ENCODE peak calls at places on chromosome 2, in four cellular contexts. N is cardiac muscle cell, X is neural progenitor cell, Q is brain microvascular endothelial cell. K is an unnamed sample.

GRCh38 chr2:88739985-88740600 is 48.6 kb downstream of the RPIA start:
- DNase-seq in X (peak), N (peak), Q (peak), K (peak)

GRCh38 chr2:14899621-14900414 is 267.3 kb downstream of the LRATD1 start:
- DNase-seq in X (no peak), N (no peak), Q (no peak), K (no peak)

GRCh38 chr2:8234253-8234652 is 447.6 kb upstream of the ID2 start:
- DNase-seq in Q (no peak), X (no peak), N (no peak), K (no peak)

GRCh38 chr2:128304715-128305554 is 13.7 kb downstream of the HS6ST1 start:
- DNase-seq in N (peak), Q (peak), X (peak), K (peak)

GRCh38 chr2:223846524-223846923 is 9.1 kb upstream of the AP1S3 start:
- DNase-seq in X (no peak), Q (peak), N (no peak), K (peak)

GRCh38 chr2:96839288-96839874 is 4.4 kb downstream of the ANKRD23 start:
- DNase-seq in Q (no peak), X (no peak), N (no peak), K (no peak)

GRCh38 chr2:203720011-203720410 is 13.6 kb downstream of the CD28 start:
- DNase-seq in Q (no peak), X (no peak), N (no peak), K (no peak)

GRCh38 chr2:12918138-12918840 is 201.6 kb downstream of the TRIB2 start:
- DNase-seq in Q (no peak), N (no peak), X (no peak), K (no peak)

GRCh38 chr2:46695283-46695682 is 215.9 kb downstream of the TMEM247 start:
- DNase-seq in Q (no peak), X (no peak), N (no peak), K (no peak)

GRCh38 chr2:210445116-210445707 is 31.3 kb downstream of the LANCL1 start:
- DNase-seq in X (peak), N (peak), Q (no peak), K (peak)

GRCh38 chr2:221779614-221780067 is 207.5 kb upstream of the EPHA4 start:
- DNase-seq in N (no peak), Q (peak), X (no peak), K (peak)

GRCh38 chr2:109435066-109435690 is 178.6 kb downstream of the SEPTIN10 start:
- DNase-seq in N (no peak), X (no peak), Q (no peak), K (no peak)

GRCh38 chr2:176652300-176653182 is 383.3 kb downstream of the MTX2 start:
- DNase-seq in N (peak), X (peak), Q (peak), K (peak)

GRCh38 chr2:134583462-134583861 is 135.3 kb downstream of the TMEM163 start:
- DNase-seq in X (no peak), N (no peak), Q (no peak), K (no peak)

GRCh38 chr2:203097735-203098134 is 83.1 kb downstream of the NBEAL1 start:
- DNase-seq in X (no peak), N (no peak), Q (peak), K (peak)

GRCh38 chr2:177589191-177589590 is 196.6 kb downstream of the AGPS start:
- DNase-seq in Q (no peak), X (no peak), N (no peak), K (no peak)

GRCh38 chr2:127219716-127220090 is 396 bp downstream of the CYP27C1 start:
- DNase-seq in N (peak), X (peak), Q (no peak), K (no peak)
- H3K4me3 ChIP-seq in N (peak), X (peak), Q (peak), K (peak)

GRCh38 chr2:116980354-116980753 is 834.1 kb upstream of the DDX18 start:
- DNase-seq in X (peak), Q (no peak), N (no peak), K (no peak)
- TF ChIP-seq CTCF in X (no peak), Q (no peak), N (no peak), K (no peak)

DNA sequence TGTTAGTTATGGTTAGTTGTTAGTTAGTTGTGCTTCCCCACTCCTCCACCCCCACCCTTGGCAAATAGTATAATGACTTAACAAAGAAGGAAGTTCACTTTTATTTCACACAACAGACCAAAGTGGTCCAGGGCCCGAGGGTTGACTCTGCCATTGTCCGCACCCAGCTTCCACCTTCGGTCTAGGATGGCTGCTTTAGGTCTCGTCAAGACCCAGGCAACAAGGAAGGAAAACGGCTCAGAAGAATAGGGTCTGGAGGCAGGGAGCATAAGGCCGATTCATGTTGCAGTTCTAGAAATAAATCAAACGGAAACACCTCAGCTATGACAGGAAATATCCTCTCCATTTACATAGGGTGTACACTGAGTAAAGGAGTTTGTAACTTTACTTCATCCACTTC is 206.0 kb upstream of the CXCR4 start:
- DNase-seq in X (no peak), N (no peak), Q (no peak), K (no peak)
- H3K4me3 ChIP-seq in X (no peak), N (no peak), Q (no peak), K (no peak)

GRCh38 chr2:9994462-9994861 is 43.0 kb downstream of the GRHL1 start:
- DNase-seq in X (no peak), N (no peak), Q (no peak), K (no peak)
- TF ChIP-seq CTCF in X (no peak), N (no peak), Q (no peak), K (no peak)

K was measured in cardiac fibroblast.